ENCODE peak calls at places on chromosomes 13 and 19, in four cellular contexts. O, Z, W and P are unnamed samples.

GRCh38 chr13:39675904-39676303 is 20.4 kb downstream of the COG6 start:
- DNase-seq in W (peak), Z (no peak), O (no peak), P (no peak)

GRCh38 chr13:29935309-29935981 is 85.0 kb upstream of the UBL3 start:
- DNase-seq in W (no peak), O (no peak), Z (no peak), P (no peak)

GRCh38 chr13:44249439-44249838 is 124.2 kb upstream of the SERP2 start:
- DNase-seq in O (no peak), W (peak), Z (peak), P (no peak)

GRCh38 chr13:75426421-75426820 is 55.5 kb downstream of the TBC1D4 start:
- DNase-seq in Z (no peak), W (no peak), O (no peak), P (no peak)

GRCh38 chr13:75307370-75307984 is 174.5 kb downstream of the TBC1D4 start:
- DNase-seq in Z (no peak), O (no peak), W (no peak), P (no peak)

GRCh38 chr13:113208424-113209335 is at the start of gene PCID2:
- DNase-seq in O (peak), Z (peak), W (peak), P (peak)

GRCh38 chr19:15702590-15702930 is 25.3 kb upstream of the OR10H2 start:
- DNase-seq in Z (no peak), O (no peak), W (peak), P (peak)

GRCh38 chr19:5968431-5969373 is 9.2 kb downstream of the RANBP3 start:
- DNase-seq in Z (no peak), O (no peak), W (no peak), P (no peak)

GRCh38 chr13:110136660-110137585 is 170.0 kb downstream of the COL4A1 start:
- DNase-seq in Z (no peak), W (no peak), O (no peak), P (no peak)

GRCh38 chr13:113973218-113974164 is at the start of gene C13orf46:
- DNase-seq in Z (no peak), O (no peak), W (no peak), P (no peak)

GRCh38 chr13:36332986-36333385 is 13.2 kb downstream of the SPART start:
- DNase-seq in W (peak), O (peak), Z (peak), P (no peak)

GRCh38 chr19:16376649-16377048 is 52.0 kb downstream of the KLF2 start:
- DNase-seq in Z (no peak), O (peak), W (no peak), P (no peak)

GRCh38 chr19:23823952-23824389 is 65.3 kb upstream of the ZNF681 start:
- DNase-seq in Z (no peak), O (peak), W (peak), P (peak)

GRCh38 chr19:35077411-35078223 is 36.1 kb downstream of the HPN start:
- DNase-seq in Z (no peak), O (no peak), W (no peak), P (no peak)

GRCh38 chr13:69857188-69857821 is 250.3 kb upstream of the ATXN8OS start:
- DNase-seq in Z (peak), O (peak), W (peak), P (peak)

GRCh38 chr19:54189020-54189667 is at the start of gene MBOAT7:
- DNase-seq in W (no peak), O (no peak), Z (no peak), P (no peak)

GRCh38 chr19:15297416-15298224 is 34.7 kb downstream of the BRD4 start:
- DNase-seq in W (peak), O (no peak), Z (peak), P (no peak)

GRCh38 chr19:11164879-11165406 is 9.4 kb upstream of the SPC24 start:
- DNase-seq in Z (peak), O (no peak), W (peak), P (no peak)

GRCh38 chr13:24228852-24229458 is 68.4 kb downstream of the SPATA13 start:
- DNase-seq in O (peak), Z (peak), W (peak), P (peak)